ENCODE peak calls at places on chromosomes 4 and X, in six cellular contexts. A is pancreas, S is endothelial cell of umbilical vein, T is left ventricle myocardium inferior, W is NB4, H is adipocyte. J is an unnamed sample.

GRCh38 chr4:97104006-97104405 is 1039.3 kb downstream of the STPG2 start:
- DNase-seq in A (no peak), S (no peak), T (no peak), W (no peak), H (no peak), J (no peak)

GRCh38 chr4:113646456-113646809 is 115.1 kb downstream of the CAMK2D start:
- DNase-seq in A (no peak), S (no peak), T (no peak), W (no peak), H (no peak), J (no peak)

GRCh38 chr4:45693746-45694145 is 430.1 kb downstream of the GABRG1 start:
- DNase-seq in A (no peak), S (no peak), T (no peak), W (no peak), H (no peak), J (no peak)

GRCh38 chr4:7802093-7802726 is 137.5 kb downstream of the AFAP1 start:
- DNase-seq in A (peak), S (peak), T (peak), W (peak), H (peak), J (peak)

GRCh38 chr4:105520819-105521790 is 31.3 kb upstream of the ARHGEF38 start:
- DNase-seq in A (no peak), S (peak), T (no peak), W (peak), H (peak), J (no peak)

GRCh38 chr4:87978656-87979055 is 3.1 kb downstream of the SPP1 start:
- DNase-seq in A (no peak), S (no peak), T (no peak), W (peak), H (no peak), J (no peak)

GRCh38 chr4:88320780-88321373 is 36.5 kb upstream of the PPM1K start:
- DNase-seq in A (no peak), S (peak), T (peak), W (peak), H (peak), J (peak)

GRCh38 chr4:6055030-6055429 is 36.8 kb upstream of the C4orf50 start:
- DNase-seq in A (no peak), S (no peak), T (no peak), W (no peak), H (no peak), J (no peak)

GRCh38 chrX:101415180-101416130 is 7.4 kb downstream of the HNRNPH2 start:
- DNase-seq in A (no peak), S (peak), T (no peak), W (peak), H (peak), J (no peak)

GRCh38 chr4:71377561-71377960 is 38.7 kb downstream of the SLC4A4 start:
- DNase-seq in A (no peak), S (peak), T (no peak), W (no peak), H (peak), J (no peak)

GRCh38 chr4:183765121-183765990 is 106.3 kb downstream of the TRAPPC11 start:
- DNase-seq in A (no peak), S (peak), T (peak), W (no peak), H (peak), J (no peak)

GRCh38 chrX:71393919-71394318 is 27.8 kb downstream of the TAF1 start:
- DNase-seq in A (no peak), S (no peak), T (no peak), W (no peak), H (no peak), J (no peak)

GRCh38 chrX:118189628-118190027 is 73.0 kb upstream of the KLHL13 start:
- DNase-seq in A (peak), S (no peak), T (no peak), W (no peak), H (no peak), J (no peak)

GRCh38 chr4:26789208-26789607 is 71.4 kb upstream of the STIM2 start:
- DNase-seq in A (no peak), S (no peak), T (no peak), W (peak), H (no peak), J (no peak)

GRCh38 chr4:111400736-111401135 is 744.5 kb upstream of the FAM241A start:
- DNase-seq in A (no peak), S (peak), T (no peak), W (no peak), H (peak), J (no peak)

GRCh38 chr4:147367841-147368385 is 113.0 kb upstream of the EDNRA start:
- DNase-seq in A (no peak), S (no peak), T (no peak), W (no peak), H (no peak), J (no peak)

GRCh38 chr4:48300004-48300403 is 30.4 kb upstream of the TEC start:
- DNase-seq in A (no peak), S (no peak), T (no peak), W (no peak), H (peak), J (no peak)

GRCh38 chr4:41750158-41750623 is 1.7 kb upstream of the PHOX2B start:
- DNase-seq in A (no peak), S (no peak), T (no peak), W (no peak), H (no peak), J (no peak)

GRCh38 chr4:10117424-10118354 is 1.1 kb upstream of the WDR1 start:
- DNase-seq in A (no peak), S (peak), T (no peak), W (peak), H (no peak), J (no peak)

DNA sequence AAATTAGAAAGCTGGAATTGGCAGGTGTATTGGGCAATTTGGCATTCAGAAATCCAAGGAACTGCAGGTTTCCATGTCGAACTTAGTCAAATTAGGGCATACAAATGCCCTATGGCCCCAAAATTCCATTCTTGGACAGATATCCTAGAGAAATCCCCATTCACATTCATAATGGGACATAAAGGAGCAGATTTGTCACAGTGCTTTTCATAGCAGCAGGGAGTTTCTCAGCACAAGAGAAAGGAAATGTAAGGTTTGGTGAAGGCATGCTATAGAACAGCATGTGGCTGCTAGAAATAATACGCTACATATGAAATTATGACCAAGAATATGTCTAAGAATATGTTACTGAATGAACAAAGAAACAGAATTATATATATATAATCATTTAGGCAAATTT is 437.4 kb upstream of the BOD1L1 start:
- DNase-seq in A (no peak), S (no peak), T (no peak), W (no peak), H (no peak), J (no peak)
- H3K4me3 ChIP-seq in A (no peak), S (no peak), T (no peak), W (no peak), H (no peak), J (no peak)

DNA sequence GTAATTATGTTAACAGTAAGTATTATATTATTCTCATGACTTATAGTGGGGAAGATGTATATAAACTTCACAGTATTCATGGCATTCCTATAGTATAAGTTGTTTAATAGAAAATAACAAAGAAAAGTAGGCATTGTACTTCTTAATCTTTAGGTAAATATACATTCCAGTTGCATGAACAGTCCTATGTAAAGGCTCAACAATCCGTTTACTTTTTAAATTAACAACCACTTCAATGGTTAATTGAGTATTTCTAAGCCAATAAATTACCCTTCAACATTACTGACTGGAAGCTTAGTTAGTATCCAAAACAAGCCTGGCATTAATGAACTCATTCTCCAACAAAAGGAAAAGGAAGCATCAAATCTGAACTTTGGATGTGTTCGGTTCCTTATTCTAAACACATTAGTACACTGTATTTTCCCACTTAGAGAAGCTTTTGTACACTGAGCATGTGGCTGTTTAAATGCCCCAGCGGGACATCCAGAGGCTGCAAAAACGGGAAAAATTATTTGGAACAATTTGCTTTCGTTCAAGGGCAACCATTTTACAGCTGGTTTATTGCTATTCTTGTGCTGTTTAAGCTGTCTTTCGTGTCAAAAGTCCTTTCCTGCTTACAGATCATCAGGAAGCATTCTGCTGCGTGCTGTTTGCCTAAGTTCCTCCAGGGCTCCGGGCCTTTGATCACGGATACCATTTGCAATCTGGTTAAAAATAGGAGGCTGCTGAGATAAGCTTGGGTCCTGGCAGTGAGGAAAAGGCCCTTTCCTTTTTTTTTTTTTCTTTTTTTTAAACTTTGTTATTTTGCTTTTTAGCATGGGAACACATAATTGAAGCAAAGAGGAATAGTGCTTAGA is 460.3 kb downstream of the SPRY1 start:
- DNase-seq in A (no peak), S (peak), T (peak), W (peak), H (peak), J (no peak)
- H3K4me3 ChIP-seq in A (no peak), S (no peak), T (peak), W (no peak), H (peak), J (no peak)

GRCh38 chr4:40515398-40516293 is 114.0 kb downstream of the RBM47 start:
- DNase-seq in A (no peak), S (no peak), T (no peak), W (peak), H (no peak), J (peak)

GRCh38 chr4:40507977-40508376 is 121.7 kb downstream of the RBM47 start:
- DNase-seq in A (no peak), S (no peak), T (no peak), W (peak), H (no peak), J (no peak)

GRCh38 chr4:40515037-40515397 is 114.6 kb downstream of the RBM47 start:
- DNase-seq in A (no peak), S (no peak), T (no peak), W (no peak), H (no peak), J (no peak)

GRCh38 chr4:40514409-40515025 is 115.1 kb downstream of the RBM47 start:
- DNase-seq in A (no peak), S (no peak), T (no peak), W (no peak), H (no peak), J (no peak)

DNA sequence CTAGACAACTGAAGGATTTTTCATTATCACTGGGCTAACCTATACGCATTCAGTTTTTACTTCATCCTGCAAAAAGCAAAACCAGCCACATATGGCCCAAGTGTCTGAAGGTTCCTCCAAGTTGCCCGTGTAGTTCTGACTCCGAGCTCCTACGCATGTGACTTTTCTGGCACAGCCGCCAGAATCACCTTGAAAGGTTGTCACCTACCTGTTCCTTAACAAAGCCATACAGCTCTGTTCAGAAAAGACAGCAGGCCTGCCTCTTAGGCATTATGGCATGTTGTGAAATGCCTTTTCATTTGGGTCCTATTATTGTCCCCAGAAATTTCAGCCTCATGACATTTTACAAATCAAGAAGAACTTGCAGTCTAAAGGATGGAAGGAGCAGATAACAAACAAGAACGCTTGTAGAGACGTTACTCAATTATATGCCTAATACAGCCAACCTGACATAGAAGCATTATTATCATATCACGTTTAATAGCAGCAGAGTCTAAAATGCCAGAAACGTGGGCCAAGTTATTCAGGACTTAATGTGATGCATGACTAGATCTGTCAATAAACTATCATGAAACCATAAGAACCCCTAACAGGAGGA is 118.5 kb downstream of the RBM47 start:
- DNase-seq in A (peak), S (no peak), T (no peak), W (no peak), H (no peak), J (no peak)
- H3K4me3 ChIP-seq in A (no peak), S (no peak), T (no peak), W (no peak), H (no peak), J (no peak)

DNA sequence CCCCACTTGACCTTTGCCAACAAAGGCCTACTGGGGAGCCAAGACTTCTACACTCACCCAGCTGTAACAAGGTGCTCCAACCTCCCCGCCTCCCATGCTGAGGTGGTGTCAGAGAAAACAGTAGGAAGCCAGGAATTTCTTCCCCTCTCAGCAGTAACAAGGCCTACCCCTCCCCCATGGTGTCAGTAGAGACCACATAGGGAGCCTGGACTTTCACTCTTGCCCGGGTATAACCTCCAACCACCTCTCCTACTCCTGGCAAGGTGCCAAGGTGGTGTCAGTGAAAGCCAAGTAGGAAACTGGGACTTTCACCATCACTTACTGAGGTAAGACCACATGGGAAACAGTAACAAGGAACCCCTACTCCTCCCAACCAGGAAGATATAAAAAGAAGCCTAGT is 93.1 kb downstream of the SLC16A2 start:
- DNase-seq in A (no peak), S (no peak), T (no peak), W (no peak), H (no peak), J (no peak)
- H3K4me3 ChIP-seq in A (no peak), S (no peak), T (no peak), W (no peak), H (no peak), J (no peak)

GRCh38 chr4:139018501-139018900 is 2.9 kb downstream of the NOCT start:
- DNase-seq in A (no peak), S (peak), T (no peak), W (peak), H (peak), J (no peak)

GRCh38 chr4:139020384-139020783 is 4.8 kb downstream of the NOCT start:
- DNase-seq in A (no peak), S (no peak), T (no peak), W (no peak), H (no peak), J (no peak)

GRCh38 chr4:139017861-139018260 is 2.3 kb downstream of the NOCT start:
- DNase-seq in A (no peak), S (no peak), T (no peak), W (peak), H (peak), J (no peak)

GRCh38 chr4:139015948-139016451 is 419 bp downstream of the NOCT start:
- DNase-seq in A (no peak), S (peak), T (peak), W (peak), H (peak), J (peak)

DNA sequence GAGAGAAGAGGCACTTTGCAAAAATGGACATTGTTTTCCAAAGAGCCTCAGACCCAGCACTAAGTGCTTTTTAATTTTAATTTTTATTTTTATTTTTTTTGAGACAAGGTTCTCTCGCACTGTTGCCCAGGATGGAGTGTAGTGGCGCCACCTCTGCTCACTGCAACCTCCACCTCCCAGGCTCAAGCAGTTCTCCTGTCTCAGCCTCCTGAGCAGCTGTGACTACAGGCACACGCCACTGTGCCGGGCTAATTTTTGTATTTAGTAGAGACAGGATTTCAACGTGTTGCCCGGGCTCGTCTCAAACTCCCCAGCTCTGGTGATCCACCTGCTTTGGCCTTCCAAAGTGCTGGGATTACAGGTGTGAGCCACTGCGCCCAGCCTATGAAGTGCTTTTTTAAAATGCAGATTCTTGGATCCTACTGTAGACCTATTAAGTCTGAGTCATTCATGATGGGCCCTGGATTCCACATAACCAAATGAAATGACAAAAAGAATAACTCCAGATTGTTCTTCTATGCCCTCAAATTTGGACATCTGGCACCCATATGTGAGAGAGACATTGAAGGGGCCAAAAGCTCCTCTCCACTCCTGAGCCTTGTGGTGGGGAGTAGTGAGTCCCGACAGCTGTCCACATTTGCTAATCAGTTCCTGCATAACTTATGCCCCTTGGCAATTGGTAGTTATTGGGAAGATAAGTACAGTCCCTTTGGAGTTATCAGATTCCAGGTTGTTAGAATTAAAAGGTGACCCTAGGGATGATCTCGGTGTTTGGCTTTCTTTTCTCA is 3.6 kb downstream of the NOCT start:
- DNase-seq in A (no peak), S (no peak), T (no peak), W (no peak), H (peak), J (no peak)
- H3K4me3 ChIP-seq in A (no peak), S (no peak), T (no peak), W (peak), H (peak), J (no peak)

J was measured in lower lobe of right lung.